ENCODE peak calls at places on chromosomes 5 and 9, in seven cellular contexts. One of them, this sample, is unnamed.

GRCh38 chr5:171592741-171593140 is 173.3 kb downstream of the FGF18 start:
- DNase-seq in ecto neural progenitor cell: peak; percentile 22
- DNase-seq in stimulated activated CD8-positive, alpha-beta memory T cell treated with anti-CD3 and anti-CD28 coated beads, Interleukin-15, amount 100 ng/mL, for 24 hours: no peak
- DNase-seq in AG08395: no peak
- DNase-seq in NCI-H82: no peak
- DNase-seq in HuH-7: no peak
- DNase-seq in NCI-H1092: no peak
- DNase-seq in this sample: no peak

GRCh38 chr5:139657363-139658321 is 9.5 kb downstream of the CXXC5 start:
- DNase-seq in ecto neural progenitor cell: no peak
- DNase-seq in stimulated activated CD8-positive, alpha-beta memory T cell treated with anti-CD3 and anti-CD28 coated beads, Interleukin-15, amount 100 ng/mL, for 24 hours: no peak
- DNase-seq in AG08395: peak; percentile 47
- DNase-seq in NCI-H82: no peak
- DNase-seq in HuH-7: no peak
- DNase-seq in NCI-H1092: no peak
- DNase-seq in this sample: no peak

GRCh38 chr5:126938461-126938860 is 91.9 kb downstream of the MARCHF3 start:
- DNase-seq in ecto neural progenitor cell: no peak
- DNase-seq in stimulated activated CD8-positive, alpha-beta memory T cell treated with anti-CD3 and anti-CD28 coated beads, Interleukin-15, amount 100 ng/mL, for 24 hours: no peak
- DNase-seq in AG08395: peak; percentile 80
- DNase-seq in NCI-H82: no peak
- DNase-seq in HuH-7: no peak
- DNase-seq in NCI-H1092: no peak
- DNase-seq in this sample: no peak

GRCh38 chr5:133817456-133817855 is 151.0 kb downstream of the C5orf15 start:
- DNase-seq in ecto neural progenitor cell: peak; percentile 11
- DNase-seq in stimulated activated CD8-positive, alpha-beta memory T cell treated with anti-CD3 and anti-CD28 coated beads, Interleukin-15, amount 100 ng/mL, for 24 hours: no peak
- DNase-seq in AG08395: no peak
- DNase-seq in NCI-H82: no peak
- DNase-seq in HuH-7: no peak
- DNase-seq in NCI-H1092: no peak
- DNase-seq in this sample: no peak

GRCh38 chr5:104412649-104413240 is 850.2 kb upstream of the NUDT12 start:
- DNase-seq in ecto neural progenitor cell: peak; percentile 59
- DNase-seq in stimulated activated CD8-positive, alpha-beta memory T cell treated with anti-CD3 and anti-CD28 coated beads, Interleukin-15, amount 100 ng/mL, for 24 hours: no peak
- DNase-seq in AG08395: peak; percentile 3
- DNase-seq in NCI-H82: peak; percentile 46
- DNase-seq in HuH-7: peak; percentile 19
- DNase-seq in NCI-H1092: no peak
- DNase-seq in this sample: no peak

GRCh38 chr9:117205806-117206205 is 209.1 kb downstream of the ASTN2 start:
- DNase-seq in ecto neural progenitor cell: no peak
- DNase-seq in stimulated activated CD8-positive, alpha-beta memory T cell treated with anti-CD3 and anti-CD28 coated beads, Interleukin-15, amount 100 ng/mL, for 24 hours: no peak
- DNase-seq in AG08395: no peak
- DNase-seq in NCI-H82: no peak
- DNase-seq in HuH-7: no peak
- DNase-seq in NCI-H1092: no peak
- DNase-seq in this sample: no peak

GRCh38 chr5:59221769-59222168 is 638.9 kb downstream of the RAB3C start:
- DNase-seq in ecto neural progenitor cell: no peak
- DNase-seq in stimulated activated CD8-positive, alpha-beta memory T cell treated with anti-CD3 and anti-CD28 coated beads, Interleukin-15, amount 100 ng/mL, for 24 hours: no peak
- DNase-seq in AG08395: no peak
- DNase-seq in NCI-H82: peak; percentile 7
- DNase-seq in HuH-7: no peak
- DNase-seq in NCI-H1092: no peak
- DNase-seq in this sample: no peak

GRCh38 chr5:83095973-83096539 is 18.7 kb downstream of the XRCC4 start:
- DNase-seq in ecto neural progenitor cell: no peak
- DNase-seq in stimulated activated CD8-positive, alpha-beta memory T cell treated with anti-CD3 and anti-CD28 coated beads, Interleukin-15, amount 100 ng/mL, for 24 hours: no peak
- DNase-seq in AG08395: peak; percentile 91
- DNase-seq in NCI-H82: no peak
- DNase-seq in HuH-7: no peak
- DNase-seq in NCI-H1092: no peak
- DNase-seq in this sample: no peak

GRCh38 chr5:43729846-43730478 is 127.0 kb downstream of the NNT start:
- DNase-seq in ecto neural progenitor cell: no peak
- DNase-seq in stimulated activated CD8-positive, alpha-beta memory T cell treated with anti-CD3 and anti-CD28 coated beads, Interleukin-15, amount 100 ng/mL, for 24 hours: no peak
- DNase-seq in AG08395: peak; percentile 34
- DNase-seq in NCI-H82: peak; percentile 15
- DNase-seq in HuH-7: no peak
- DNase-seq in NCI-H1092: no peak
- DNase-seq in this sample: no peak

GRCh38 chr9:72579190-72579589 is 57.8 kb downstream of the TMC1 start:
- DNase-seq in ecto neural progenitor cell: no peak
- DNase-seq in stimulated activated CD8-positive, alpha-beta memory T cell treated with anti-CD3 and anti-CD28 coated beads, Interleukin-15, amount 100 ng/mL, for 24 hours: no peak
- DNase-seq in AG08395: peak; percentile 42
- DNase-seq in NCI-H82: no peak
- DNase-seq in HuH-7: no peak
- DNase-seq in NCI-H1092: no peak
- DNase-seq in this sample: no peak

GRCh38 chr9:84501587-84501986 is 161.0 kb upstream of the SLC28A3 start:
- DNase-seq in ecto neural progenitor cell: no peak
- DNase-seq in stimulated activated CD8-positive, alpha-beta memory T cell treated with anti-CD3 and anti-CD28 coated beads, Interleukin-15, amount 100 ng/mL, for 24 hours: no peak
- DNase-seq in AG08395: no peak
- DNase-seq in NCI-H82: no peak
- DNase-seq in HuH-7: no peak
- DNase-seq in NCI-H1092: no peak
- DNase-seq in this sample: no peak

GRCh38 chr9:81116340-81117207 is 572.8 kb downstream of the TLE1 start:
- DNase-seq in ecto neural progenitor cell: no peak
- DNase-seq in stimulated activated CD8-positive, alpha-beta memory T cell treated with anti-CD3 and anti-CD28 coated beads, Interleukin-15, amount 100 ng/mL, for 24 hours: no peak
- DNase-seq in AG08395: no peak
- DNase-seq in NCI-H82: peak; percentile 23
- DNase-seq in HuH-7: no peak
- DNase-seq in NCI-H1092: no peak
- DNase-seq in this sample: no peak

GRCh38 chr5:142872795-142873194 is 102.6 kb downstream of the ARHGAP26 start:
- DNase-seq in ecto neural progenitor cell: no peak
- DNase-seq in stimulated activated CD8-positive, alpha-beta memory T cell treated with anti-CD3 and anti-CD28 coated beads, Interleukin-15, amount 100 ng/mL, for 24 hours: no peak
- DNase-seq in AG08395: no peak
- DNase-seq in NCI-H82: peak; percentile 46
- DNase-seq in HuH-7: no peak
- DNase-seq in NCI-H1092: no peak
- DNase-seq in this sample: no peak

GRCh38 chr5:149853019-149853648 is 91.5 kb downstream of the PDE6A start:
- DNase-seq in ecto neural progenitor cell: peak; percentile 84
- DNase-seq in stimulated activated CD8-positive, alpha-beta memory T cell treated with anti-CD3 and anti-CD28 coated beads, Interleukin-15, amount 100 ng/mL, for 24 hours: no peak
- DNase-seq in AG08395: peak; percentile 82
- DNase-seq in NCI-H82: peak; percentile 71
- DNase-seq in HuH-7: peak; percentile 78
- DNase-seq in NCI-H1092: no peak
- DNase-seq in this sample: peak; percentile 20

GRCh38 chr9:70868661-70869652 is 252.5 kb downstream of the TRPM3 start:
- DNase-seq in ecto neural progenitor cell: peak; percentile 52
- DNase-seq in stimulated activated CD8-positive, alpha-beta memory T cell treated with anti-CD3 and anti-CD28 coated beads, Interleukin-15, amount 100 ng/mL, for 24 hours: no peak
- DNase-seq in AG08395: peak; percentile 7
- DNase-seq in NCI-H82: peak; percentile 98
- DNase-seq in HuH-7: no peak
- DNase-seq in NCI-H1092: no peak
- DNase-seq in this sample: no peak

GRCh38 chr5:140344683-140345423 is 1.6 kb downstream of the HBEGF start:
- DNase-seq in ecto neural progenitor cell: no peak
- DNase-seq in stimulated activated CD8-positive, alpha-beta memory T cell treated with anti-CD3 and anti-CD28 coated beads, Interleukin-15, amount 100 ng/mL, for 24 hours: no peak
- DNase-seq in AG08395: no peak
- DNase-seq in NCI-H82: no peak
- DNase-seq in HuH-7: no peak
- DNase-seq in NCI-H1092: no peak
- DNase-seq in this sample: no peak

GRCh38 chr5:172530406-172530805 is 76.1 kb upstream of the SH3PXD2B start:
- DNase-seq in ecto neural progenitor cell: peak; percentile 21
- DNase-seq in stimulated activated CD8-positive, alpha-beta memory T cell treated with anti-CD3 and anti-CD28 coated beads, Interleukin-15, amount 100 ng/mL, for 24 hours: no peak
- DNase-seq in AG08395: no peak
- DNase-seq in NCI-H82: no peak
- DNase-seq in HuH-7: no peak
- DNase-seq in NCI-H1092: no peak
- DNase-seq in this sample: no peak

GRCh38 chr5:1950708-1951103 is 68.0 kb upstream of the IRX4 start:
- DNase-seq in ecto neural progenitor cell: no peak
- DNase-seq in stimulated activated CD8-positive, alpha-beta memory T cell treated with anti-CD3 and anti-CD28 coated beads, Interleukin-15, amount 100 ng/mL, for 24 hours: no peak
- DNase-seq in AG08395: no peak
- DNase-seq in NCI-H82: no peak
- DNase-seq in HuH-7: no peak
- DNase-seq in NCI-H1092: no peak
- DNase-seq in this sample: no peak

GRCh38 chr9:78680196-78680595 is 383.3 kb downstream of the PSAT1 start:
- DNase-seq in ecto neural progenitor cell: no peak
- DNase-seq in stimulated activated CD8-positive, alpha-beta memory T cell treated with anti-CD3 and anti-CD28 coated beads, Interleukin-15, amount 100 ng/mL, for 24 hours: no peak
- DNase-seq in AG08395: no peak
- DNase-seq in NCI-H82: no peak
- DNase-seq in HuH-7: no peak
- DNase-seq in NCI-H1092: no peak
- DNase-seq in this sample: no peak

GRCh38 chr5:1782385-1783213 is 17.0 kb downstream of the MRPL36 start:
- DNase-seq in ecto neural progenitor cell: no peak
- DNase-seq in stimulated activated CD8-positive, alpha-beta memory T cell treated with anti-CD3 and anti-CD28 coated beads, Interleukin-15, amount 100 ng/mL, for 24 hours: no peak
- DNase-seq in AG08395: no peak
- DNase-seq in NCI-H82: no peak
- DNase-seq in HuH-7: no peak
- DNase-seq in NCI-H1092: no peak
- DNase-seq in this sample: no peak

GRCh38 chr5:67815455-67816391 is 399.8 kb upstream of the PIK3R1 start:
- DNase-seq in ecto neural progenitor cell: no peak
- DNase-seq in stimulated activated CD8-positive, alpha-beta memory T cell treated with anti-CD3 and anti-CD28 coated beads, Interleukin-15, amount 100 ng/mL, for 24 hours: no peak
- DNase-seq in AG08395: peak; percentile 43
- DNase-seq in NCI-H82: no peak
- DNase-seq in HuH-7: peak; percentile 26
- DNase-seq in NCI-H1092: no peak
- DNase-seq in this sample: no peak

GRCh38 chr9:136764301-136764891 is at the start of gene LCN15:
- DNase-seq in ecto neural progenitor cell: no peak
- DNase-seq in stimulated activated CD8-positive, alpha-beta memory T cell treated with anti-CD3 and anti-CD28 coated beads, Interleukin-15, amount 100 ng/mL, for 24 hours: no peak
- DNase-seq in AG08395: no peak
- DNase-seq in NCI-H82: no peak
- DNase-seq in HuH-7: no peak
- DNase-seq in NCI-H1092: peak; percentile 27
- DNase-seq in this sample: no peak

GRCh38 chr9:12771891-12772290 is 2.9 kb upstream of the LURAP1L start:
- DNase-seq in ecto neural progenitor cell: no peak
- DNase-seq in stimulated activated CD8-positive, alpha-beta memory T cell treated with anti-CD3 and anti-CD28 coated beads, Interleukin-15, amount 100 ng/mL, for 24 hours: no peak
- DNase-seq in AG08395: peak; percentile 38
- DNase-seq in NCI-H82: no peak
- DNase-seq in HuH-7: no peak
- DNase-seq in NCI-H1092: no peak
- DNase-seq in this sample: no peak

GRCh38 chr5:125696762-125697161 is 726.4 kb upstream of the GRAMD2B start:
- DNase-seq in ecto neural progenitor cell: no peak
- DNase-seq in stimulated activated CD8-positive, alpha-beta memory T cell treated with anti-CD3 and anti-CD28 coated beads, Interleukin-15, amount 100 ng/mL, for 24 hours: no peak
- DNase-seq in AG08395: peak; percentile 76
- DNase-seq in NCI-H82: no peak
- DNase-seq in HuH-7: no peak
- DNase-seq in NCI-H1092: no peak
- DNase-seq in this sample: no peak

GRCh38 chr5:159258361-159258760 is 4.7 kb upstream of the UBLCP1 start:
- DNase-seq in ecto neural progenitor cell: no peak
- DNase-seq in stimulated activated CD8-positive, alpha-beta memory T cell treated with anti-CD3 and anti-CD28 coated beads, Interleukin-15, amount 100 ng/mL, for 24 hours: no peak
- DNase-seq in AG08395: no peak
- DNase-seq in NCI-H82: no peak
- DNase-seq in HuH-7: no peak
- DNase-seq in NCI-H1092: no peak
- DNase-seq in this sample: no peak

GRCh38 chr5:7395432-7396168 is at the start of gene ADCY2:
- DNase-seq in ecto neural progenitor cell: peak; percentile 48
- DNase-seq in stimulated activated CD8-positive, alpha-beta memory T cell treated with anti-CD3 and anti-CD28 coated beads, Interleukin-15, amount 100 ng/mL, for 24 hours: no peak
- DNase-seq in AG08395: no peak
- DNase-seq in NCI-H82: no peak
- DNase-seq in HuH-7: no peak
- DNase-seq in NCI-H1092: no peak
- DNase-seq in this sample: no peak